ENCODE peak calls at places on chromosomes 16 and 17, in seven cellular contexts. V is HCT116, O is cardiac muscle cell, W is RWPE1, K is mammary epithelial cell, Y is Peyer's patch, F is GM23338. T is an unnamed sample.
A peak's percentile ranks its signal among the peaks of the same experiment; 100 is the strongest.

GRCh38 chr17:13919818-13920217 is 149.5 kb upstream of the COX10 start:
- DNase-seq in V (no peak), O (no peak), W (no peak), K (no peak), Y (no peak), F (no peak), T (no peak)

GRCh38 chr17:4623249-4623648 is 18.2 kb downstream of the ALOX15 start:
- DNase-seq in V (no peak), O (peak; percentile 73), W (peak; percentile 55), K (peak; percentile 76), Y (no peak), F (no peak), T (no peak)

GRCh38 chr16:66924527-66925321 is 611 bp downstream of the RRAD start:
- DNase-seq in V (no peak), O (no peak), W (no peak), K (no peak), Y (no peak), F (peak; percentile 79), T (peak; percentile 87)

GRCh38 chr17:34998205-34998604 is 17.9 kb downstream of the LIG3 start:
- DNase-seq in V (peak; percentile 38), O (peak; percentile 78), W (peak; percentile 75), K (peak; percentile 57), Y (peak; percentile 77), F (peak; percentile 69), T (peak; percentile 89)

GRCh38 chr16:80614908-80615696 is 74.3 kb downstream of the DYNLRB2 start:
- DNase-seq in V (peak; percentile 6), O (peak; percentile 69), W (peak; percentile 60), K (peak; percentile 43), Y (no peak), F (peak; percentile 12), T (no peak)

GRCh38 chr17:65131244-65131643 is 5.9 kb upstream of the RGS9 start:
- DNase-seq in V (no peak), O (no peak), W (no peak), K (no peak), Y (no peak), F (no peak), T (no peak)

GRCh38 chr16:70608516-70608915 is 37.8 kb upstream of the IL34 start:
- DNase-seq in V (no peak), O (no peak), W (peak; percentile 60), K (peak; percentile 60), Y (no peak), F (no peak), T (no peak)

GRCh38 chr17:27153005-27153404 is 140.9 kb upstream of the WSB1 start:
- DNase-seq in V (no peak), O (no peak), W (no peak), K (no peak), Y (no peak), F (no peak), T (peak; percentile 2)

GRCh38 chr16:73171380-73171779 is 123.5 kb upstream of the ZFHX3 start:
- DNase-seq in V (no peak), O (no peak), W (peak; percentile 8), K (no peak), Y (no peak), F (no peak), T (no peak)

GRCh38 chr17:75078097-75079022 is 9.4 kb upstream of the SLC16A5 start:
- DNase-seq in V (peak; percentile 69), O (peak; percentile 65), W (peak; percentile 62), K (peak; percentile 63), Y (no peak), F (no peak), T (peak; percentile 74)

GRCh38 chr17:57294629-57295501 is 38.5 kb downstream of the MSI2 start:
- DNase-seq in V (peak; percentile 94), O (no peak), W (no peak), K (peak; percentile 16), Y (no peak), F (peak; percentile 55), T (no peak)

GRCh38 chr16:28623172-28623711 is 13.4 kb upstream of the SULT1A1 start:
- DNase-seq in V (peak; percentile 43), O (peak; percentile 44), W (peak; percentile 58), K (peak; percentile 39), Y (peak; percentile 62), F (peak; percentile 36), T (peak; percentile 37)

GRCh38 chr16:84438971-84439696 is 65.3 kb downstream of the MEAK7 start:
- DNase-seq in V (no peak), O (no peak), W (no peak), K (no peak), Y (no peak), F (no peak), T (no peak)

GRCh38 chr17:59367657-59368045 is 36.2 kb downstream of the YPEL2 start:
- DNase-seq in V (peak; percentile 32), O (no peak), W (peak; percentile 23), K (peak; percentile 28), Y (no peak), F (no peak), T (no peak)

GRCh38 chr16:55370762-55371482 is 46.9 kb downstream of the IRX6 start:
- DNase-seq in V (no peak), O (peak; percentile 45), W (peak; percentile 64), K (peak; percentile 42), Y (no peak), F (peak; percentile 84), T (no peak)

GRCh38 chr17:82978354-82978753 is 101.1 kb upstream of the METRNL start:
- DNase-seq in V (no peak), O (no peak), W (no peak), K (no peak), Y (no peak), F (no peak), T (peak; percentile 11)

GRCh38 chr17:37399404-37399803 is 7.2 kb downstream of the ACACA start:
- DNase-seq in V (no peak), O (no peak), W (peak; percentile 50), K (peak; percentile 48), Y (no peak), F (no peak), T (no peak)

GRCh38 chr16:56912746-56913703 is 18.9 kb upstream of the HERPUD1 start:
- DNase-seq in V (no peak), O (peak; percentile 68), W (peak; percentile 53), K (peak; percentile 54), Y (peak; percentile 68), F (no peak), T (no peak)

DNA sequence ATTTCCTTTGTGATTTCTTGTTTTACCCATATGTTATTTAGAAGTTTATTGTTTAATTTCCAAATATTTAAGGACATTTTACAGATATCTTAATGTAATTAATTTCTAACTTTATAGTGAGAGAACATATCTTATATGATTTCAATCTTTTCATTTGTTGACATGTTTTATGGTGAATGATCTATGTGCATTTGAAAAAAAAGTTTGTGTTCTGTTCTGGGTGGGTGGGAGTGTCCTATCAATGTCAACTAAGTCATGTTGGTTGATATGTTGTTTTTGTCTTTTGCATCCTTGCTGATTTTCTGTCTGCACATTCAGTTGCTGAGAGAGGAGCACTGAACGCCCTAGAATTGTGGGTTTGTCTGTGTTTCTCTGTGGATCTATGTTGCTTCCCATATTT is 50.3 kb upstream of the CBFA2T3 start:
- DNase-seq in V (no peak), O (no peak), W (no peak), K (no peak), Y (no peak), F (no peak), T (no peak)
- TF ChIP-seq CTCF in V (no peak), O (no peak), W (no peak), K (no peak), Y (no peak), F (no peak), T (no peak)

GRCh38 chr17:19270347-19270950 is 33.3 kb downstream of the EPN2 start:
- DNase-seq in V (no peak), O (no peak), W (no peak), K (no peak), Y (no peak), F (peak; percentile 53), T (no peak)

GRCh38 chr17:19270951-19271611 is 33.9 kb downstream of the EPN2 start:
- DNase-seq in V (no peak), O (no peak), W (no peak), K (no peak), Y (no peak), F (no peak), T (peak; percentile 66)

GRCh38 chr17:19269641-19270040 is 32.5 kb downstream of the EPN2 start:
- DNase-seq in V (no peak), O (no peak), W (no peak), K (no peak), Y (no peak), F (no peak), T (no peak)

GRCh38 chr17:19273731-19274130 is 36.6 kb downstream of the EPN2 start:
- DNase-seq in V (no peak), O (no peak), W (no peak), K (no peak), Y (no peak), F (no peak), T (no peak)

GRCh38 chr17:19271751-19272357 is 34.7 kb downstream of the EPN2 start:
- DNase-seq in V (no peak), O (no peak), W (no peak), K (no peak), Y (no peak), F (no peak), T (no peak)
- TF ChIP-seq CTCF in V (no peak), O (no peak), W (no peak), K (no peak), Y (no peak), F (no peak), T (no peak)

GRCh38 chr17:80283116-80283852 is 22.6 kb downstream of the RNF213 start:
- DNase-seq in V (no peak), O (no peak), W (no peak), K (no peak), Y (no peak), F (no peak), T (no peak)

GRCh38 chr17:80287038-80287437 is 26.4 kb downstream of the RNF213 start:
- DNase-seq in V (no peak), O (peak; percentile 18), W (no peak), K (no peak), Y (no peak), F (no peak), T (no peak)

GRCh38 chr17:80286638-80286960 is 25.9 kb downstream of the RNF213 start:
- DNase-seq in V (no peak), O (no peak), W (no peak), K (no peak), Y (no peak), F (no peak), T (no peak)

GRCh38 chr17:80285237-80285920 is 24.7 kb downstream of the RNF213 start:
- DNase-seq in V (no peak), O (no peak), W (no peak), K (no peak), Y (no peak), F (no peak), T (no peak)

GRCh38 chr17:80284631-80285030 is 24.0 kb downstream of the RNF213 start:
- DNase-seq in V (no peak), O (no peak), W (no peak), K (no peak), Y (no peak), F (peak; percentile 71), T (no peak)
- TF ChIP-seq CTCF in V (peak; percentile 44), O (no peak), W (no peak), K (no peak), Y (no peak), F (peak; percentile 46), T (no peak)

DNA sequence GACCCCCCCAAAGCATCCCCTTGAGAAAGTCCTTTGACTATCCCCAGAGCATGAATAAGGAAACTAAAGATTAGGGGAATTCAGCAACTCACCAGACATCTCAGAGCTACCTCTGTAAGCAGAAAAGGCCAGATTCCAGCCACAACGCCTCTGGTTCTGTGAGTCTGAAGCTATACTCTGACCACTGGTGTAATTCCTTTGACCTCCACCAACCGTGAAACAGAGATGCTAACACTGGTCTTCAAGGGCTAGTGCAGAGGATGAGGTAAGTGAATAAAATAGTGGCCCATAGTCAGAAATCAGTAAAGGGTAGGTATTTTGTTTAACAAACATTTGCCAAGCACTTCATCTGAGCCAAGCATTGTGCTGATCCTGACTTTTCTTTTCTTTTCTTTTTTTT is 353.4 kb downstream of the NPIPA8 start:
- DNase-seq in V (no peak), O (no peak), W (no peak), K (no peak), Y (no peak), F (no peak), T (no peak)
- TF ChIP-seq CTCF in V (no peak), O (no peak), W (no peak), K (no peak), Y (no peak), F (no peak), T (no peak)